ENCODE peak calls at places on chromosomes 2 and 18, in nine cellular contexts. D is dermis blood vessel endothelial cell; N is skeletal muscle cell; V is fibroblast of mammary gland; B is effector CD4-positive, alpha-beta T cell; J is substantia nigra; R is CD8-positive, alpha-beta T cell; A is hippocampal formation; K is choroid plexus epithelial cell. Q is an unnamed sample.
A peak's percentile ranks its signal among the peaks of the same experiment; 100 is the strongest.

GRCh38 chr18:70490008-70490933 is 201.4 kb downstream of the SOCS6 start:
- DNase-seq in D (peak; percentile 76), N (peak; percentile 43), V (peak; percentile 85), B (peak; percentile 17), J (no peak), R (no peak), A (peak; percentile 11), K (peak; percentile 79), Q (peak; percentile 7)

GRCh38 chr2:173388795-173389194 is 34.1 kb downstream of the CDCA7 start:
- DNase-seq in D (no peak), N (no peak), V (no peak), B (no peak), J (no peak), R (no peak), A (no peak), K (no peak), Q (no peak)

GRCh38 chr2:99420751-99421299 is 69.0 kb downstream of the REV1 start:
- DNase-seq in D (peak; percentile 54), N (peak; percentile 43), V (peak; percentile 56), B (no peak), J (no peak), R (no peak), A (no peak), K (peak; percentile 42), Q (peak; percentile 31)

GRCh38 chr2:20034218-20034617 is 17.2 kb downstream of the LAPTM4A start:
- DNase-seq in D (no peak), N (no peak), V (no peak), B (no peak), J (no peak), R (no peak), A (no peak), K (no peak), Q (no peak)

GRCh38 chr2:99680946-99681345 is 191.1 kb upstream of the REV1 start:
- DNase-seq in D (no peak), N (peak; percentile 81), V (peak; percentile 89), B (no peak), J (no peak), R (no peak), A (no peak), K (peak; percentile 65), Q (no peak)

GRCh38 chr2:186256540-186256939 is 229.5 kb upstream of the ZC3H15 start:
- DNase-seq in D (peak; percentile 51), N (peak; percentile 14), V (peak; percentile 61), B (no peak), J (no peak), R (no peak), A (no peak), K (peak; percentile 71), Q (peak; percentile 40)

GRCh38 chr2:161898633-161899032 is 175.4 kb downstream of the DPP4 start:
- DNase-seq in D (no peak), N (no peak), V (no peak), B (no peak), J (no peak), R (no peak), A (no peak), K (no peak), Q (no peak)

GRCh38 chr18:51400721-51401120 is 203.2 kb upstream of the MEX3C start:
- DNase-seq in D (no peak), N (no peak), V (no peak), B (no peak), J (no peak), R (no peak), A (no peak), K (no peak), Q (no peak)

GRCh38 chr18:31660763-31661162 is 23.6 kb downstream of the B4GALT6 start:
- DNase-seq in D (no peak), N (no peak), V (no peak), B (no peak), J (no peak), R (no peak), A (no peak), K (no peak), Q (no peak)

GRCh38 chr18:51236225-51236624 is 38.7 kb upstream of the MEX3C start:
- DNase-seq in D (no peak), N (no peak), V (peak; percentile 41), B (no peak), J (no peak), R (no peak), A (no peak), K (peak; percentile 86), Q (no peak)

GRCh38 chr2:45258251-45258775 is 249.1 kb upstream of the SIX2 start:
- DNase-seq in D (no peak), N (no peak), V (no peak), B (no peak), J (no peak), R (no peak), A (no peak), K (no peak), Q (no peak)

GRCh38 chr2:55966431-55967118 is 43.0 kb upstream of the EFEMP1 start:
- DNase-seq in D (peak; percentile 84), N (no peak), V (peak; percentile 40), B (no peak), J (no peak), R (no peak), A (peak; percentile 13), K (no peak), Q (no peak)

GRCh38 chr2:218984239-218985020 is 554 bp downstream of the FEV start:
- DNase-seq in D (peak; percentile 80), N (no peak), V (no peak), B (no peak), J (no peak), R (no peak), A (no peak), K (no peak), Q (no peak)

GRCh38 chr2:68653538-68653982 is 10.2 kb downstream of the PROKR1 start:
- DNase-seq in D (peak; percentile 85), N (peak; percentile 37), V (peak; percentile 53), B (no peak), J (no peak), R (no peak), A (no peak), K (peak; percentile 75), Q (peak; percentile 15)

GRCh38 chr18:74579704-74580103 is 18.0 kb upstream of the ZNF407 start:
- DNase-seq in D (no peak), N (no peak), V (no peak), B (no peak), J (no peak), R (no peak), A (no peak), K (peak; percentile 20), Q (no peak)

GRCh38 chr2:73083886-73084792 is 12.6 kb upstream of the SFXN5 start:
- DNase-seq in D (peak; percentile 91), N (no peak), V (no peak), B (no peak), J (no peak), R (no peak), A (no peak), K (no peak), Q (no peak)

GRCh38 chr2:100019499-100019898 is 122.9 kb downstream of the AFF3 start:
- DNase-seq in D (no peak), N (no peak), V (no peak), B (no peak), J (no peak), R (no peak), A (no peak), K (no peak), Q (no peak)

GRCh38 chr18:41938445-41938844 is 16.6 kb upstream of the PIK3C3 start:
- DNase-seq in D (no peak), N (peak; percentile 93), V (peak; percentile 94), B (no peak), J (no peak), R (no peak), A (no peak), K (peak; percentile 97), Q (no peak)

GRCh38 chr2:221969087-221969829 is 329.5 kb downstream of the PAX3 start:
- DNase-seq in D (peak; percentile 47), N (no peak), V (peak; percentile 58), B (no peak), J (no peak), R (no peak), A (peak; percentile 8), K (peak; percentile 65), Q (peak; percentile 9)

GRCh38 chr18:2905802-2906521 is 59.2 kb downstream of the EMILIN2 start:
- DNase-seq in D (peak; percentile 61), N (no peak), V (peak; percentile 26), B (no peak), J (no peak), R (no peak), A (no peak), K (no peak), Q (no peak)

Q was measured in smooth muscle cell of the brain vasculature.